ENCODE peak calls at places on chromosomes 3 and 15, in ten cellular contexts. One of them, this sample, is unnamed.

GRCh38 chr15:49990835-49991540 is 128.0 kb downstream of the ATP8B4 start:
- DNase-seq in aorta: no peak
- DNase-seq in WERI-Rb-1: no peak
- DNase-seq in Peyer's patch: no peak
- DNase-seq in stomach: no peak
- DNase-seq in CD8-positive, alpha-beta memory T cell: no peak
- DNase-seq in psoas muscle: no peak
- DNase-seq in DND-41: no peak
- DNase-seq in adipocyte: peak; percentile 82
- DNase-seq in neural progenitor cell: no peak
- DNase-seq in this sample: no peak

GRCh38 chr15:63752075-63752684 is 81.6 kb downstream of the HERC1 start:
- DNase-seq in CD8-positive, alpha-beta memory T cell: peak; percentile 58
- DNase-seq in stomach: peak; percentile 28
- DNase-seq in DND-41: peak; percentile 27
- DNase-seq in adipocyte: peak; percentile 82
- DNase-seq in Peyer's patch: peak; percentile 45
- DNase-seq in aorta: no peak
- DNase-seq in psoas muscle: no peak
- DNase-seq in WERI-Rb-1: peak; percentile 39
- DNase-seq in neural progenitor cell: peak; percentile 72
- DNase-seq in this sample: peak; percentile 87

GRCh38 chr15:32683906-32684584 is 33.8 kb upstream of the GREM1 start:
- DNase-seq in adipocyte: peak; percentile 55
- DNase-seq in Peyer's patch: no peak
- DNase-seq in psoas muscle: no peak
- DNase-seq in DND-41: no peak
- DNase-seq in neural progenitor cell: no peak
- DNase-seq in CD8-positive, alpha-beta memory T cell: no peak
- DNase-seq in stomach: no peak
- DNase-seq in WERI-Rb-1: no peak
- DNase-seq in aorta: peak; percentile 67
- DNase-seq in this sample: no peak

GRCh38 chr15:97728791-97729190 is 231.7 kb upstream of the ARRDC4 start:
- DNase-seq in aorta: no peak
- DNase-seq in WERI-Rb-1: no peak
- DNase-seq in adipocyte: no peak
- DNase-seq in stomach: no peak
- DNase-seq in DND-41: no peak
- DNase-seq in psoas muscle: no peak
- DNase-seq in CD8-positive, alpha-beta memory T cell: no peak
- DNase-seq in Peyer's patch: no peak
- DNase-seq in neural progenitor cell: peak; percentile 79
- DNase-seq in this sample: no peak

GRCh38 chr3:16334909-16335308 is 69.9 kb downstream of the OXNAD1 start:
- DNase-seq in WERI-Rb-1: no peak
- DNase-seq in psoas muscle: no peak
- DNase-seq in aorta: no peak
- DNase-seq in neural progenitor cell: no peak
- DNase-seq in stomach: no peak
- DNase-seq in CD8-positive, alpha-beta memory T cell: no peak
- DNase-seq in adipocyte: no peak
- DNase-seq in DND-41: no peak
- DNase-seq in Peyer's patch: no peak
- DNase-seq in this sample: no peak

GRCh38 chr3:139808196-139808595 is 126.8 kb upstream of the CLSTN2 start:
- DNase-seq in neural progenitor cell: no peak
- DNase-seq in Peyer's patch: no peak
- DNase-seq in psoas muscle: no peak
- DNase-seq in aorta: no peak
- DNase-seq in CD8-positive, alpha-beta memory T cell: no peak
- DNase-seq in adipocyte: no peak
- DNase-seq in DND-41: no peak
- DNase-seq in WERI-Rb-1: no peak
- DNase-seq in stomach: no peak
- DNase-seq in this sample: no peak

GRCh38 chr15:99343836-99344551 is 92.7 kb downstream of the LRRC28 start:
- DNase-seq in stomach: no peak
- DNase-seq in Peyer's patch: peak; percentile 38
- DNase-seq in adipocyte: no peak
- DNase-seq in WERI-Rb-1: peak; percentile 30
- DNase-seq in neural progenitor cell: peak; percentile 54
- DNase-seq in CD8-positive, alpha-beta memory T cell: peak; percentile 50
- DNase-seq in DND-41: no peak
- DNase-seq in psoas muscle: peak; percentile 51
- DNase-seq in aorta: peak; percentile 48
- DNase-seq in this sample: peak; percentile 37

GRCh38 chr3:171200052-171201029 is 173.8 kb upstream of the SLC2A2 start:
- DNase-seq in stomach: no peak
- DNase-seq in WERI-Rb-1: no peak
- DNase-seq in Peyer's patch: no peak
- DNase-seq in psoas muscle: no peak
- DNase-seq in aorta: no peak
- DNase-seq in neural progenitor cell: no peak
- DNase-seq in CD8-positive, alpha-beta memory T cell: no peak
- DNase-seq in adipocyte: no peak
- DNase-seq in DND-41: no peak
- DNase-seq in this sample: no peak

GRCh38 chr3:108076564-108076963 is 14.3 kb downstream of the CD47 start:
- DNase-seq in CD8-positive, alpha-beta memory T cell: no peak
- DNase-seq in adipocyte: no peak
- DNase-seq in neural progenitor cell: no peak
- DNase-seq in WERI-Rb-1: no peak
- DNase-seq in aorta: no peak
- DNase-seq in stomach: no peak
- DNase-seq in Peyer's patch: no peak
- DNase-seq in psoas muscle: no peak
- DNase-seq in DND-41: no peak
- DNase-seq in this sample: no peak

GRCh38 chr3:35505181-35505580 is 134.1 kb upstream of the ARPP21 start:
- DNase-seq in CD8-positive, alpha-beta memory T cell: no peak
- DNase-seq in neural progenitor cell: peak; percentile 95
- DNase-seq in aorta: peak; percentile 21
- DNase-seq in Peyer's patch: no peak
- DNase-seq in adipocyte: no peak
- DNase-seq in stomach: peak; percentile 26
- DNase-seq in DND-41: peak; percentile 49
- DNase-seq in psoas muscle: peak; percentile 44
- DNase-seq in WERI-Rb-1: peak; percentile 98
- DNase-seq in this sample: peak; percentile 14

GRCh38 chr15:69760890-69761568 is 308.4 kb downstream of the RPLP1 start:
- DNase-seq in WERI-Rb-1: no peak
- DNase-seq in CD8-positive, alpha-beta memory T cell: peak; percentile 93
- DNase-seq in stomach: peak; percentile 54
- DNase-seq in psoas muscle: peak; percentile 57
- DNase-seq in Peyer's patch: peak; percentile 60
- DNase-seq in adipocyte: peak; percentile 97
- DNase-seq in neural progenitor cell: no peak
- DNase-seq in aorta: peak; percentile 83
- DNase-seq in DND-41: peak; percentile 67
- DNase-seq in this sample: no peak

GRCh38 chr3:16370872-16371740 is 106.1 kb downstream of the OXNAD1 start:
- DNase-seq in DND-41: no peak
- DNase-seq in stomach: no peak
- DNase-seq in aorta: peak; percentile 72
- DNase-seq in Peyer's patch: peak; percentile 61
- DNase-seq in adipocyte: peak; percentile 7
- DNase-seq in neural progenitor cell: no peak
- DNase-seq in CD8-positive, alpha-beta memory T cell: no peak
- DNase-seq in psoas muscle: peak; percentile 64
- DNase-seq in WERI-Rb-1: peak; percentile 15
- DNase-seq in this sample: no peak

GRCh38 chr15:78634251-78635145 is 6.5 kb downstream of the CHRNB4 start:
- DNase-seq in DND-41: no peak
- DNase-seq in psoas muscle: no peak
- DNase-seq in adipocyte: no peak
- DNase-seq in stomach: peak; percentile 11
- DNase-seq in WERI-Rb-1: no peak
- DNase-seq in aorta: no peak
- DNase-seq in neural progenitor cell: no peak
- DNase-seq in Peyer's patch: no peak
- DNase-seq in CD8-positive, alpha-beta memory T cell: no peak
- DNase-seq in this sample: no peak

GRCh38 chr15:29045717-29046116 is 159.9 kb downstream of the APBA2 start:
- DNase-seq in psoas muscle: no peak
- DNase-seq in Peyer's patch: no peak
- DNase-seq in neural progenitor cell: no peak
- DNase-seq in stomach: no peak
- DNase-seq in adipocyte: peak; percentile 57
- DNase-seq in CD8-positive, alpha-beta memory T cell: no peak
- DNase-seq in WERI-Rb-1: no peak
- DNase-seq in aorta: no peak
- DNase-seq in DND-41: no peak
- DNase-seq in this sample: no peak

GRCh38 chr15:58766290-58766689 is 4.8 kb upstream of the MINDY2 start:
- DNase-seq in adipocyte: no peak
- DNase-seq in aorta: no peak
- DNase-seq in stomach: no peak
- DNase-seq in DND-41: no peak
- DNase-seq in neural progenitor cell: no peak
- DNase-seq in psoas muscle: no peak
- DNase-seq in Peyer's patch: no peak
- DNase-seq in CD8-positive, alpha-beta memory T cell: no peak
- DNase-seq in WERI-Rb-1: no peak
- DNase-seq in this sample: no peak

GRCh38 chr3:189488241-189488767 is 142.9 kb upstream of the TP63 start:
- DNase-seq in stomach: no peak
- DNase-seq in adipocyte: peak; percentile 4
- DNase-seq in WERI-Rb-1: no peak
- DNase-seq in Peyer's patch: no peak
- DNase-seq in CD8-positive, alpha-beta memory T cell: no peak
- DNase-seq in aorta: no peak
- DNase-seq in DND-41: no peak
- DNase-seq in neural progenitor cell: peak; percentile 15
- DNase-seq in psoas muscle: peak; percentile 81
- DNase-seq in this sample: no peak

GRCh38 chr3:33699275-33699674 is 18.8 kb downstream of the CLASP2 start:
- DNase-seq in aorta: no peak
- DNase-seq in adipocyte: no peak
- DNase-seq in Peyer's patch: no peak
- DNase-seq in stomach: no peak
- DNase-seq in neural progenitor cell: no peak
- DNase-seq in psoas muscle: no peak
- DNase-seq in CD8-positive, alpha-beta memory T cell: no peak
- DNase-seq in WERI-Rb-1: no peak
- DNase-seq in DND-41: no peak
- DNase-seq in this sample: no peak
- H3K9me3 ChIP-seq in aorta: peaks cover 1% of the 10 kb centered on the region
- H3K9me3 ChIP-seq in adipocyte: peaks cover 21% of the 10 kb centered on the region
- H3K9me3 ChIP-seq in Peyer's patch: no peaks in the 10 kb centered on the region
- H3K9me3 ChIP-seq in stomach: peaks cover 8% of the 10 kb centered on the region
- H3K9me3 ChIP-seq in neural progenitor cell: peaks cover 34% of the 10 kb centered on the region
- H3K9me3 ChIP-seq in psoas muscle: peaks cover 7% of the 10 kb centered on the region
- H3K9me3 ChIP-seq in CD8-positive, alpha-beta memory T cell: no peaks in the 10 kb centered on the region
- H3K9me3 ChIP-seq in WERI-Rb-1: peaks cover 6% of the 10 kb centered on the region
- H3K9me3 ChIP-seq in DND-41: peaks cover 15% of the 10 kb centered on the region
- H3K9me3 ChIP-seq in this sample: peaks cover 6% of the 10 kb centered on the region

DNA sequence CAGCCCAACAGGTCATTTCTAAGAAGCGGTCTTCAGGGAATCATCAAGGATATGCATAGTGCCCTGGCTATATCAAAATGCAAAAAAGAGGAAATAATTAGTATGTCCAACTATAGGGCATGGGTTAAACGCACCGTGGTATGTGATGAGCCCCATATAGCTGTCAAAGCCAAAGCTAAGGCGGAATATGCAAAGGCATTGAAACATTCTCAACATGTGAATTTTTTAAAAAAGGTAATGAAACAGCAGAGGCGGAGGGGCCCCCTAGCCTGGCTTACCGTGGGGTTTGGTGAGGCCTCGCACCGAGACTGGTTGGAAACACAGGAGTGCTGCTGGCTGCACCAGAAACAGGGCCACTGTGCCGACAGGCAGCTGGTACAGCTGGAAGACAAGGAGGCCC is 23.2 kb downstream of the PLXND1 start:
- DNase-seq in stomach: no peak
- DNase-seq in neural progenitor cell: no peak
- DNase-seq in aorta: no peak
- DNase-seq in WERI-Rb-1: no peak
- DNase-seq in DND-41: no peak
- DNase-seq in psoas muscle: no peak
- DNase-seq in CD8-positive, alpha-beta memory T cell: no peak
- DNase-seq in adipocyte: no peak
- DNase-seq in Peyer's patch: no peak
- DNase-seq in this sample: no peak
- H3K36me3 ChIP-seq in stomach: peaks cover 63% of the 10 kb centered on the region
- H3K36me3 ChIP-seq in neural progenitor cell: no peaks in the 10 kb centered on the region
- H3K36me3 ChIP-seq in aorta: no peaks in the 10 kb centered on the region
- H3K36me3 ChIP-seq in WERI-Rb-1: peaks cover 4% of the 10 kb centered on the region
- H3K36me3 ChIP-seq in DND-41: peaks cover 100% of the 10 kb centered on the region
- H3K36me3 ChIP-seq in psoas muscle: peaks cover 28% of the 10 kb centered on the region
- H3K36me3 ChIP-seq in CD8-positive, alpha-beta memory T cell: no peaks in the 10 kb centered on the region
- H3K36me3 ChIP-seq in adipocyte: peaks cover 78% of the 10 kb centered on the region
- H3K36me3 ChIP-seq in Peyer's patch: no peaks in the 10 kb centered on the region
- H3K36me3 ChIP-seq in this sample: no peaks in the 10 kb centered on the region

DNA sequence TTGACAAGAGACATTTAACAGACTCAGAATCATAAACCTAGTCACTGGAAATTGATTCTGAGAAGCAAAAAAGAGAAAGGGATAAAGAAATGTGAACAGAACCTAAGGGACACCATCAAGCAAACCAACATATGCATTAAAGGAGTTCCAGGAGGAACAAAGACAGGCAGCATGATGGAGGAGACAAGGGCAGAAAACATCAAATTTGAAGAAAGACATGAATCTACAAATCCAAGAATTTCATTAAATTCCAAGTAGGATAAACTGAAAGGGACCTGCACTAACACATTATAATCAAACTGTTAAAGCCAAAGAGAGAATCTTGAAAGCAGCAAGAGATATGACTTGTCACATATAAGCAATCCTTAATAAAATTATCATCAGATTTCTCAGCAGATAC is 122.3 kb downstream of the STT3B start:
- DNase-seq in Peyer's patch: no peak
- DNase-seq in aorta: no peak
- DNase-seq in WERI-Rb-1: no peak
- DNase-seq in stomach: no peak
- DNase-seq in CD8-positive, alpha-beta memory T cell: no peak
- DNase-seq in adipocyte: no peak
- DNase-seq in neural progenitor cell: no peak
- DNase-seq in DND-41: no peak
- DNase-seq in psoas muscle: no peak
- DNase-seq in this sample: no peak
- H3K9me3 ChIP-seq in Peyer's patch: no peaks in the 10 kb centered on the region
- H3K9me3 ChIP-seq in aorta: peaks cover 2% of the 10 kb centered on the region
- H3K9me3 ChIP-seq in WERI-Rb-1: peaks cover 3% of the 10 kb centered on the region
- H3K9me3 ChIP-seq in stomach: peaks cover 68% of the 10 kb centered on the region
- H3K9me3 ChIP-seq in CD8-positive, alpha-beta memory T cell: peaks cover 48% of the 10 kb centered on the region
- H3K9me3 ChIP-seq in adipocyte: peaks cover 61% of the 10 kb centered on the region
- H3K9me3 ChIP-seq in neural progenitor cell: peaks cover 20% of the 10 kb centered on the region
- H3K9me3 ChIP-seq in DND-41: peaks cover 42% of the 10 kb centered on the region
- H3K9me3 ChIP-seq in psoas muscle: peaks cover 47% of the 10 kb centered on the region
- H3K9me3 ChIP-seq in this sample: no peaks in the 10 kb centered on the region

DNA sequence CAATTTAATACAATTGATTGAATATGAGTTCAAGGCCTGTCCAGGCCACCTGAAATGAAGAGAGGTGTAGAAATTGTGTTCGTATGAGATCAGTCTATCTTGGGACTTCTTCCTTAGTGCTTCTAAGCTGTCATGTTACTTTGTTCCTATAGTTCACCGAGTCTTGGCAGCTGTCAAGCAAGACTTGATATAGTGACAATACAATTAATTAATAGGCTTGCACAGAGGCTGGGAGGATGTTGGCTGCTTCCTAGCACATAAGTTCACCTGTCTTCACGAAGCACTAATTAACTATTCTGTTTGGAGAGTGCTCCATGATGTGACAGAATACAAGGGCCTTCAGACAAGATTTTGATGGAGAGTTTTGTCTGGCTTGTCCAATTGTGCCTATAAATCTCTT is 103.7 kb upstream of the CD96 start:
- DNase-seq in Peyer's patch: no peak
- DNase-seq in CD8-positive, alpha-beta memory T cell: no peak
- DNase-seq in adipocyte: no peak
- DNase-seq in DND-41: no peak
- DNase-seq in WERI-Rb-1: no peak
- DNase-seq in stomach: no peak
- DNase-seq in psoas muscle: no peak
- DNase-seq in aorta: no peak
- DNase-seq in neural progenitor cell: no peak
- DNase-seq in this sample: no peak
- H3K36me3 ChIP-seq in Peyer's patch: no peaks in the 10 kb centered on the region
- H3K36me3 ChIP-seq in CD8-positive, alpha-beta memory T cell: no peaks in the 10 kb centered on the region
- H3K36me3 ChIP-seq in adipocyte: no peaks in the 10 kb centered on the region
- H3K36me3 ChIP-seq in DND-41: no peaks in the 10 kb centered on the region
- H3K36me3 ChIP-seq in WERI-Rb-1: no peaks in the 10 kb centered on the region
- H3K36me3 ChIP-seq in stomach: no peaks in the 10 kb centered on the region
- H3K36me3 ChIP-seq in psoas muscle: no peaks in the 10 kb centered on the region
- H3K36me3 ChIP-seq in aorta: no peaks in the 10 kb centered on the region
- H3K36me3 ChIP-seq in neural progenitor cell: no peaks in the 10 kb centered on the region
- H3K36me3 ChIP-seq in this sample: no peaks in the 10 kb centered on the region

This sample was measured in HAP-1.